ENCODE peak calls at places on chromosomes 7 and 10, in four cellular contexts. X, C, T and V are unnamed samples. For H3K4me1, the result is how much of the 10 kb centered on the place peaks cover.

GRCh38 chr10:128887856-128888255 is 579.2 kb upstream of the MGMT start:
- DNase-seq in X (no peak), C (no peak), T (no peak), V (no peak)

GRCh38 chr7:28530175-28531142 is 118.1 kb downstream of the CREB5 start:
- DNase-seq in X (peak), C (no peak), T (no peak), V (peak)

GRCh38 chr10:11602919-11603523 is 8.4 kb downstream of the USP6NL start:
- DNase-seq in X (no peak), C (no peak), T (no peak), V (no peak)

GRCh38 chr7:34260282-34260681 is 354.9 kb downstream of the BMPER start:
- DNase-seq in X (no peak), C (no peak), T (no peak), V (no peak)

GRCh38 chr7:32616625-32617024 is 121.3 kb downstream of the AVL9 start:
- DNase-seq in X (peak), C (no peak), T (peak), V (no peak)

GRCh38 chr10:31604646-31605170 is 285.7 kb downstream of the ZEB1 start:
- DNase-seq in X (no peak), C (no peak), T (no peak), V (no peak)

GRCh38 chr7:27156901-27157716 is 634 bp upstream of the HOXA7 start:
- DNase-seq in X (no peak), C (peak), T (no peak), V (peak)

GRCh38 chr10:93954726-93955363 is 38.9 kb upstream of the PLCE1 start:
- DNase-seq in X (no peak), C (no peak), T (no peak), V (no peak)

GRCh38 chr7:80781561-80781979 is 137.3 kb downstream of the SEMA3C start:
- DNase-seq in X (peak), C (no peak), T (no peak), V (no peak)

GRCh38 chr7:47255007-47255406 is 326.9 kb downstream of the TNS3 start:
- DNase-seq in X (no peak), C (no peak), T (no peak), V (no peak)

GRCh38 chr10:91493313-91493712 is 83.2 kb downstream of the HECTD2 start:
- DNase-seq in X (no peak), C (no peak), T (no peak), V (no peak)

GRCh38 chr10:29612657-29613056 is 22.1 kb downstream of the SVIL start:
- DNase-seq in X (no peak), C (no peak), T (no peak), V (no peak)

GRCh38 chr7:35025391-35025870 is 11.9 kb downstream of the DPY19L1 start:
- DNase-seq in X (no peak), C (no peak), T (no peak), V (no peak)

GRCh38 chr10:12051241-12051640 is 8.6 kb upstream of the UPF2 start:
- DNase-seq in X (no peak), C (no peak), T (no peak), V (no peak)

GRCh38 chr10:7541137-7542087 is 125.4 kb downstream of the ITIH5 start:
- DNase-seq in X (peak), C (no peak), T (peak), V (peak)

GRCh38 chr10:16986406-16987128 is 143.0 kb downstream of the CUBN start:
- DNase-seq in X (peak), C (no peak), T (no peak), V (no peak)

GRCh38 chr10:59678884-59679301 is 30.8 kb downstream of the SLC16A9 start:
- DNase-seq in X (no peak), C (no peak), T (no peak), V (no peak)

GRCh38 chr10:105757302-105757701 is 1116.2 kb downstream of the SORCS3 start:
- DNase-seq in X (peak), C (no peak), T (no peak), V (no peak)

GRCh38 chr7:16060492-16060891 is 360.8 kb downstream of the CRPPA start:
- DNase-seq in X (no peak), C (no peak), T (no peak), V (no peak)

GRCh38 chr10:130073912-130074311 is 36.7 kb downstream of the C10orf143 start:
- DNase-seq in X (no peak), C (no peak), T (no peak), V (no peak)

GRCh38 chr7:86937499-86937898 is 122.0 kb downstream of the ELAPOR2 start:
- DNase-seq in X (no peak), C (no peak), T (no peak), V (no peak)

GRCh38 chr7:98559958-98560357 is 57.1 kb upstream of the NPTX2 start:
- DNase-seq in X (no peak), C (no peak), T (no peak), V (no peak)

GRCh38 chr10:115844592-115844991 is 428.4 kb downstream of the GFRA1 start:
- DNase-seq in X (no peak), C (no peak), T (no peak), V (no peak)

DNA sequence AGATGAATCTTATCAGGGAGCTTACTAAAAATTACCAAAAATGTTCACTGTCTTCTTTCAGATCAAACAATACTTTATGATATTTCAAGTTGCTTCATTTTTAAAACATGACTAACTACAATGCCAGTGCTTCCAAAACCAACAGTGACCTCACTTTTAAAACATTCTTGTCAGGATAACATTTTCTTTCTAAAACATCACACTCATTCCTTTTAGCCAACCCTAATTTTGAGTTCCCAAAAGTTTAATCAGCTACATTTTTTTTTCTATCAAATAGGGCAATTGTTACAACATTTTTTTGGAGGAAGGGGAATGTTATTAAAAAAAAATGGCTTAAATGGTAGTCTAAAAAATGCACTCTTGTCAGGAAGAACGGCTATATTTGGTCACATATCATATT is 37.3 kb downstream of the RTKN2 start:
- DNase-seq in X (no peak), C (no peak), T (no peak), V (no peak)
- H3K4me1 ChIP-seq in X (under half), C (under half), T (under half), V (under half)

GRCh38 chr7:92159-92767 is 100.1 kb upstream of the FAM20C start:
- DNase-seq in X (no peak), C (no peak), T (no peak), V (peak)

GRCh38 chr7:92888-93672 is 99.3 kb upstream of the FAM20C start:
- DNase-seq in X (no peak), C (no peak), T (no peak), V (no peak)

GRCh38 chr7:95863-96260 is 96.5 kb upstream of the FAM20C start:
- DNase-seq in X (no peak), C (no peak), T (no peak), V (no peak)

GRCh38 chr7:95180-95862 is 97.0 kb upstream of the FAM20C start:
- DNase-seq in X (no peak), C (no peak), T (no peak), V (no peak)

DNA sequence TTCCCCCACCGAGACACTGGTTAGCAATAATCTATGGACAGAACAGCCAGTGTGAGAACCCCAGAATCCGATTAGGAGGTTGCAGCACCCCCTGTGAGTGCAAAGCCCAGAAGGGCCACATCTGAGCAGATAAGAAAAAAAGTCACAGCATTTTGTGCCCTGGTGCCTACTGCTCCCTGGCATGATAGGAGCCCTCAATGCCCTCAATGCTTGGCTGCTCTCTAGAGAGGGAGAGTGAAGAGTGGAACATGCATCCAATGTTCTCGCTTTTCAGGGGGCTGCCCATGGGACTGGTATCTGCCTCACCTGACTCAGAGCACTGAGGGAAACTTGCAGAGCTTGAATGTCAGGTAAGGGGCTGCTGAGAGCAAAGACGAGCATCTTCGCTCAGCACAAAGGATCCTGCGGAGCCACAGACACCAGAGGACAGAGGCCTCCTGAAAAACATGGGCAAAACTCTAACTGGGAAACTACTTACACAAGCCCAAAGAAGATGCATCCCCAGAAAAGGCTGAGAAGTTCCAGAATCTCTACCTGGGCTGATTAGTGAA is 98.0 kb upstream of the FAM20C start:
- DNase-seq in X (peak), C (no peak), T (no peak), V (no peak)
- H3K4me1 ChIP-seq in X (under half), C (under half), T (under half), V (under half)

DNA sequence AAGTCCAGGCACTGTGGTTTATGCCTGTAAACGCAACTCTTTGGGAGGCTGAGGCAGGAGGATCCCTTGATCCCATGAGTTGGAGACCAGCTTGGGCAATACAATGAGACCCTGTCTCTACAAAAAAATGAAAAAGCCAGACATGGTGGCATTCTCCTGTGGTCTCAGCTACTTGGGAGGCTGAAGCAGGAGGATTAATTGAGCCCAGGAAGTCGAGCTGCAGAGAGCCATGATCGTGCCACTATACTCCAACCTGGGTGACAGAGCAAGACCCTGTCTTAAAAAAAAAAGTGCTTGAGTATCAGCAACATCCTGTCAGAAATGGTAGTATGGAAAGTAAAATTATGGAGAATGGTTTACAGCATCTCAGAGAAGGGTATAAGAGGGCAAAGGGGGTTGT is 11.6 kb downstream of the APBB1IP start:
- DNase-seq in X (no peak), C (no peak), T (no peak), V (no peak)
- H3K4me1 ChIP-seq in X (under half), C (under half), T (under half), V (under half)

DNA sequence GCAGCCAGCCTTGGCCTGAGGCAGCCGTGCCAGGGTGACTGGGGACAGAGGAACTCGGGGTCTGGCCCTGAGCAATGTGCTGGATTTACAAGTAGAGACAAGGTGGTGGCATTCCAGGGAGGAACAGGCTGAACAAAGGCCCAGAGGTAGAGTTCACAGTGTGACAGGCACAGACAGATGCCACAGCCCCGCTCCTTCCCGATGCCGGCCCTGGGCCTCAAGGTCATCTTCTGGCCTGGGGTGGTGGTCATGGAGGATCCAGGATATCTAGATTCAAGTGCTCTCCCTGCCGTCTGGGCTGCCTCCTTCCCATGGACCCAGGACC is 68.9 kb upstream of the COL13A1 start:
- DNase-seq in X (no peak), C (no peak), T (no peak), V (no peak)
- H3K4me1 ChIP-seq in X (under half), C (under half), T (under half), V (under half)

GRCh38 chr10:45001382-45002148 is 842 bp downstream of the ZNF22 start:
- DNase-seq in X (peak), C (peak), T (peak), V (peak)

GRCh38 chr10:44997105-44997748 is 3.5 kb upstream of the ZNF22 start:
- DNase-seq in X (no peak), C (no peak), T (no peak), V (no peak)

GRCh38 chr10:45000764-45001381 is at the start of gene ZNF22:
- DNase-seq in X (peak), C (peak), T (peak), V (peak)

GRCh38 chr10:44998146-44998631 is 2.5 kb upstream of the ZNF22 start:
- DNase-seq in X (peak), C (no peak), T (no peak), V (no peak)

DNA sequence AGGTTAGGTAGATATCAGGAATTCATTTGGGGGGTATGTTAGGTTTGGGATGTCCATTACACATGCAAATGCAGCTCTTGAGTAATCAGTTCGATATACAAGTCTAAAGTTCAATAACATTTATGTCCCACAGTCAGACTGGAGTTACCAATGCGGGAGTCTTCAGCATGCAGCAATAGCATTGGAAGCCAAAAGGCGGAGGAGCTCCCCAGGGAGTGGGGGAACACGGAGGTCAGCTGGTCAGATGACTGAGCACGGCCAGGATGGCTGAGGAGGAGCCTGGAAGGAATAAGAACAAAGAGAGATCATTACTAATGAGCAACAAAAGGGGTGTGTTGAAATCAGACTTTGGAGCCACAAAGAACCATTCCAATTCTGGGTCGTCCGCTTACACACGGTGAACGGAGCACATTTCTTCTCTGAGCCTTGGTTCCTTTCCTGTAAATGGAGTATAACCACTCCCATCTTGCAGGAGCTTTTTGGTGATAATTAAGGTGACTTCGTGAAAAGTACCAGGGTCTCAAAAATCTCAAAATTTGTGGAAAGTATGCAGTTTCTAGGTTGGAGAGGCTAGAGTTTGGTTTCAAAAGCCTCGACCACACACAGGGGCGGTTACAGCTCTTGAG is 472 bp upstream of the ZNF22 start:
- DNase-seq in X (peak), C (no peak), T (peak), V (peak)
- H3K4me1 ChIP-seq in X (half or more), C (under half), T (under half), V (half or more)

GRCh38 chr7:100398239-100398638 is 25.0 kb downstream of the PILRA start:
- DNase-seq in X (no peak), C (no peak), T (no peak), V (no peak)

GRCh38 chr7:100396421-100396982 is 23.2 kb downstream of the PILRA start:
- DNase-seq in X (no peak), C (no peak), T (no peak), V (no peak)

GRCh38 chr7:100400656-100401055 is 27.4 kb downstream of the PILRA start:
- DNase-seq in X (peak), C (no peak), T (no peak), V (no peak)

GRCh38 chr7:100400041-100400440 is 26.8 kb downstream of the PILRA start:
- DNase-seq in X (no peak), C (no peak), T (no peak), V (no peak)

DNA sequence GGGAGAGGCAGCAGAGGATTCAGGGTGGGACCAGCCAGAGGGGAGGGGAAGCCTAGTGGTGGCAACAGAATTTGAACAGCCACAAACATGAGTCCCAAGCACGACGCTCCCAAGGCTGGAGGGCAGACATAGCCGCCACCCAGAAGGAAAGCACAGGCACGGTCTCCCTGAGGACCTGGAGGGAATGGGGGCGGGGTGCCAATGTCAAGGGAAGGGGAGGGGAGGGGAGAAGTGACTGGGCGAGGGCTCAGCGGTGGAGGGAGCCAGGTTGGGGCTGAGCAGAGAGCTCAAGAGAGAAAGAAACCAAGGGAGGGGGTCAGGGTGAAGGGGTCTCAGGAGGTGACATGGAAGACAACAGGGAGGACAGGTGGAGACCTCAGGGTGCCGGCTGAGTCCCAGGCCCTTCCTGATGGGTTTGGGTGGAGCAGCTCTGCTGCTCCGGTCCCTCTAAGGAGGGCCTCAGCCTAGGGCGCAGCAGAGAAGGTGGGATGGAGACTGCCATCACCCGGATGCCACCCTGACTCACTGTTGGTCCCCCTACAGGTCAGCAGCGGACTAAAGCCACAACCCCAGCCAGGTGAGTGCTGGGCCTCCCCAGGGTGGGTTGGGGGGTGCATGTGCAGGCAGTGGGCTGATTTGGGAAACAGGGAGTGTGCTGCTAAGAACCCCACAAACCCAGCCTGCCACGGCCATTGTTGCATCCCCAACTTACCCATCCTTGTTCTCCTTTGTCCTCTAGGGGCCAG is 24.2 kb downstream of the PILRA start:
- DNase-seq in X (no peak), C (peak), T (no peak), V (no peak)
- H3K4me1 ChIP-seq in X (under half), C (under half), T (under half), V (under half)